ENCODE peak calls at places on chromosomes 12 and 14, in four cellular contexts. One of them, this sample, is unnamed.

GRCh38 chr12:22256076-22256475 is 78.4 kb downstream of the ST8SIA1 start:
- DNase-seq in HepG2: no peak
- DNase-seq in K562: no peak
- DNase-seq in WTC11: no peak
- DNase-seq in this sample: no peak

GRCh38 chr14:74085047-74085637 is 386 bp downstream of the LIN52 start:
- DNase-seq in HepG2: peak; percentile 10
- DNase-seq in K562: peak; percentile 13
- DNase-seq in WTC11: peak; percentile 19
- DNase-seq in this sample: peak; percentile 37

GRCh38 chr12:22648668-22649067 is 23.7 kb downstream of the ETNK1 start:
- DNase-seq in HepG2: no peak
- DNase-seq in WTC11: no peak
- DNase-seq in K562: no peak
- DNase-seq in this sample: no peak

GRCh38 chr14:33679461-33680225 is 271.2 kb downstream of the EGLN3 start:
- DNase-seq in HepG2: no peak
- DNase-seq in WTC11: no peak
- DNase-seq in K562: no peak
- DNase-seq in this sample: no peak

GRCh38 chr12:106386836-106387555 is 29.4 kb downstream of the POLR3B start:
- DNase-seq in WTC11: no peak
- DNase-seq in K562: no peak
- DNase-seq in HepG2: no peak
- DNase-seq in this sample: no peak

GRCh38 chr12:69822205-69822860 is 2.7 kb upstream of the MYRFL start:
- DNase-seq in WTC11: no peak
- DNase-seq in HepG2: no peak
- DNase-seq in K562: no peak
- DNase-seq in this sample: no peak

GRCh38 chr12:53410951-53411350 is 12.7 kb upstream of the AMHR2 start:
- DNase-seq in HepG2: no peak
- DNase-seq in WTC11: no peak
- DNase-seq in K562: no peak
- DNase-seq in this sample: no peak

GRCh38 chr14:90757452-90757851 is 58.8 kb downstream of the TTC7B start:
- DNase-seq in HepG2: no peak
- DNase-seq in WTC11: no peak
- DNase-seq in K562: no peak
- DNase-seq in this sample: no peak

GRCh38 chr14:101004954-101005353 is 101.4 kb upstream of the RTL1 start:
- DNase-seq in HepG2: no peak
- DNase-seq in WTC11: no peak
- DNase-seq in K562: no peak
- DNase-seq in this sample: no peak

GRCh38 chr14:54955143-54955542 is 52.5 kb upstream of the GCH1 start:
- DNase-seq in HepG2: no peak
- DNase-seq in K562: no peak
- DNase-seq in WTC11: no peak
- DNase-seq in this sample: no peak

GRCh38 chr12:14810953-14811483 is 3.0 kb downstream of the SMCO3 start:
- DNase-seq in HepG2: peak; percentile 44
- DNase-seq in K562: peak; percentile 10
- DNase-seq in WTC11: peak; percentile 49
- DNase-seq in this sample: peak; percentile 13

GRCh38 chr12:25151476-25151875 is 43.5 kb downstream of the DNAI7 start:
- DNase-seq in K562: no peak
- DNase-seq in HepG2: no peak
- DNase-seq in WTC11: no peak
- DNase-seq in this sample: peak; percentile 17

GRCh38 chr14:100589760-100590469 is 2.7 kb upstream of the BEGAIN start:
- DNase-seq in HepG2: no peak
- DNase-seq in K562: no peak
- DNase-seq in WTC11: no peak
- DNase-seq in this sample: no peak

GRCh38 chr14:68864301-68864810 is 71.5 kb upstream of the ZFP36L1 start:
- DNase-seq in K562: no peak
- DNase-seq in WTC11: no peak
- DNase-seq in HepG2: no peak
- DNase-seq in this sample: no peak

GRCh38 chr14:97177016-97177415 is 379.8 kb downstream of the VRK1 start:
- DNase-seq in K562: no peak
- DNase-seq in HepG2: peak; percentile 18
- DNase-seq in WTC11: no peak
- DNase-seq in this sample: peak; percentile 34

GRCh38 chr14:75334191-75335051 is 55.8 kb downstream of the FOS start:
- DNase-seq in K562: no peak
- DNase-seq in HepG2: no peak
- DNase-seq in WTC11: no peak
- DNase-seq in this sample: no peak

GRCh38 chr14:27528328-27528727 is 930.5 kb upstream of the NOVA1 start:
- DNase-seq in WTC11: no peak
- DNase-seq in K562: peak; percentile 2
- DNase-seq in HepG2: peak; percentile 21
- DNase-seq in this sample: peak; percentile 50

GRCh38 chr14:72801381-72801812 is 92.5 kb downstream of the DPF3 start:
- DNase-seq in HepG2: no peak
- DNase-seq in K562: no peak
- DNase-seq in WTC11: no peak
- DNase-seq in this sample: no peak

GRCh38 chr12:100356646-100357223 is at the start of gene SLC17A8:
- DNase-seq in WTC11: peak; percentile 64
- DNase-seq in HepG2: no peak
- DNase-seq in K562: no peak
- DNase-seq in this sample: no peak

GRCh38 chr12:115811929-115812328 is 465.6 kb downstream of the MED13L start:
- DNase-seq in WTC11: no peak
- DNase-seq in HepG2: no peak
- DNase-seq in K562: no peak
- DNase-seq in this sample: no peak

GRCh38 chr12:100826323-100826722 is 31.7 kb downstream of the ANO4 start:
- DNase-seq in K562: peak; percentile 11
- DNase-seq in HepG2: peak; percentile 23
- DNase-seq in WTC11: peak; percentile 70
- DNase-seq in this sample: peak; percentile 16

GRCh38 chr14:76395161-76395560 is 19.2 kb downstream of the ESRRB start:
- DNase-seq in WTC11: no peak
- DNase-seq in K562: no peak
- DNase-seq in HepG2: no peak
- DNase-seq in this sample: no peak

GRCh38 chr12:53424626-53425514 is 1.2 kb downstream of the AMHR2 start:
- DNase-seq in WTC11: no peak
- DNase-seq in K562: peak; percentile 84
- DNase-seq in HepG2: no peak
- DNase-seq in this sample: no peak

GRCh38 chr12:131105736-131106356 is 152.1 kb downstream of the ADGRD1 start:
- DNase-seq in HepG2: no peak
- DNase-seq in K562: no peak
- DNase-seq in WTC11: peak; percentile 4
- DNase-seq in this sample: no peak

GRCh38 chr14:97315790-97316189 is 518.6 kb downstream of the VRK1 start:
- DNase-seq in K562: no peak
- DNase-seq in WTC11: no peak
- DNase-seq in HepG2: no peak
- DNase-seq in this sample: no peak

GRCh38 chr14:52987514-52987913 is 36.7 kb upstream of the FERMT2 start:
- DNase-seq in K562: no peak
- DNase-seq in WTC11: no peak
- DNase-seq in HepG2: no peak
- DNase-seq in this sample: no peak

GRCh38 chr14:51865953-51866747 is 5.7 kb downstream of the GNG2 start:
- DNase-seq in WTC11: peak; percentile 32
- DNase-seq in K562: no peak
- DNase-seq in HepG2: no peak
- DNase-seq in this sample: no peak

GRCh38 chr12:93128332-93128707 is 199.2 kb upstream of the EEA1 start:
- DNase-seq in HepG2: no peak
- DNase-seq in WTC11: no peak
- DNase-seq in K562: no peak
- DNase-seq in this sample: no peak

GRCh38 chr14:74670726-74671125 is 42.2 kb downstream of the AREL1 start:
- DNase-seq in K562: no peak
- DNase-seq in WTC11: no peak
- DNase-seq in HepG2: no peak
- DNase-seq in this sample: no peak

GRCh38 chr12:51863921-51864700 is 15.6 kb upstream of the FIGNL2 start:
- DNase-seq in HepG2: peak; percentile 35
- DNase-seq in K562: no peak
- DNase-seq in WTC11: peak; percentile 88
- DNase-seq in this sample: no peak

GRCh38 chr14:38210587-38211257 is 3.0 kb downstream of the SSTR1 start:
- DNase-seq in HepG2: no peak
- DNase-seq in WTC11: peak; percentile 46
- DNase-seq in K562: no peak
- DNase-seq in this sample: no peak

GRCh38 chr14:33484264-33484663 is 466.6 kb downstream of the EGLN3 start:
- DNase-seq in WTC11: no peak
- DNase-seq in K562: peak; percentile 26
- DNase-seq in HepG2: no peak
- DNase-seq in this sample: no peak

GRCh38 chr12:46610754-46611153 is 215.0 kb downstream of the SLC38A4 start:
- DNase-seq in HepG2: no peak
- DNase-seq in WTC11: no peak
- DNase-seq in K562: no peak
- DNase-seq in this sample: no peak

GRCh38 chr12:68565391-68565903 is 45.3 kb upstream of the RAP1B start:
- DNase-seq in WTC11: no peak
- DNase-seq in HepG2: no peak
- DNase-seq in K562: no peak
- DNase-seq in this sample: peak; percentile 23

GRCh38 chr12:47850153-47851084 is 30.7 kb upstream of the HDAC7 start:
- DNase-seq in HepG2: peak; percentile 58
- DNase-seq in WTC11: no peak
- DNase-seq in K562: peak; percentile 70
- DNase-seq in this sample: no peak

GRCh38 chr12:20438307-20438779 is 70.0 kb downstream of the PDE3A start:
- DNase-seq in HepG2: no peak
- DNase-seq in K562: no peak
- DNase-seq in WTC11: no peak
- DNase-seq in this sample: no peak

GRCh38 chr14:71324767-71325272 is 417.6 kb downstream of the PCNX1 start:
- DNase-seq in WTC11: no peak
- DNase-seq in HepG2: no peak
- DNase-seq in K562: peak; percentile 66
- DNase-seq in this sample: peak; percentile 13

GRCh38 chr12:38776657-38777056 is 128.7 kb downstream of the CPNE8 start:
- DNase-seq in WTC11: no peak
- DNase-seq in HepG2: no peak
- DNase-seq in K562: no peak
- DNase-seq in this sample: no peak

GRCh38 chr12:82857911-82858533 is 171.3 kb downstream of the TMTC2 start:
- DNase-seq in WTC11: no peak
- DNase-seq in HepG2: no peak
- DNase-seq in K562: no peak
- DNase-seq in this sample: no peak
- TF ChIP-seq ELF4 in WTC11: no peak
- TF ChIP-seq ELF4 in HepG2: no peak
- TF ChIP-seq ELF4 in K562: no peak
- TF ChIP-seq ELF4 in this sample: no peak

DNA sequence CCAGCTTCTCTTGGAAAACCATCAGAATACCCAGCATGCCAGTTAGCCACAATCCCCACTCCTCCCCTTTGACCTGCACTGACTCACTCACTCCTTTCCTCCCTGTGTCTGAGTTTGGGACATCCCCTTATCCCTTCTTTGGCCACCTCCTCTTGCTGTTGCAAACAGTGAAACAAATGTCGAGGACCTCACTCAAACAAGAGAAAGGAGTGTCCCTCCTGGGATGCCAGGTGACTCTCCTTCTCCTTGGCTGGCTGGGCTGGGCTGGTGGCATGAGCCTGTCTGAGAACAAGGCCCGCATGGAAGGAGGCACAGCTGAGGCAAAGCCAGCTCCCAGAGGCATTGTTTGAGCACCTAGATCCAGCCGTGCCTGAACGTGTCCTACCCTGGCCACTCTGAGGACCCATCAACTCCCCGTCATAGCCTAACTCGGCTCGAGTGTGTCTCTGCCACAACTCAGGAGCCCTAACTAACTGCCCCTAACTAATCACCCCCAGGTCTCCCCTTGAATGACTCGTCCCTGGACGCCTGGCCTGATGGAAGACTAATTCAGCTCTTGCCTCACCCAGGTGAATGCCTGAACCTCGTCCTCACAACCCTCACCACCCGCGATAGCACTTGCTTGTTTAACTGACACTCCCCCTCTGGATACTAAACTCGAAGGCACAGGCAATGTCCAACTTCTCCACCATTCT is 43.0 kb downstream of the NCOR2 start:
- DNase-seq in WTC11: no peak
- DNase-seq in K562: no peak
- DNase-seq in HepG2: no peak
- DNase-seq in this sample: no peak
- TF ChIP-seq ELF4 in WTC11: no peak
- TF ChIP-seq ELF4 in K562: no peak
- TF ChIP-seq ELF4 in HepG2: no peak
- TF ChIP-seq ELF4 in this sample: no peak

GRCh38 chr14:20356422-20356821 is 13.0 kb downstream of the PARP2 start:
- DNase-seq in HepG2: no peak
- DNase-seq in WTC11: no peak
- DNase-seq in K562: no peak
- DNase-seq in this sample: no peak
- TF ChIP-seq ELF4 in HepG2: no peak
- TF ChIP-seq ELF4 in WTC11: no peak
- TF ChIP-seq ELF4 in K562: no peak
- TF ChIP-seq ELF4 in this sample: no peak

DNA sequence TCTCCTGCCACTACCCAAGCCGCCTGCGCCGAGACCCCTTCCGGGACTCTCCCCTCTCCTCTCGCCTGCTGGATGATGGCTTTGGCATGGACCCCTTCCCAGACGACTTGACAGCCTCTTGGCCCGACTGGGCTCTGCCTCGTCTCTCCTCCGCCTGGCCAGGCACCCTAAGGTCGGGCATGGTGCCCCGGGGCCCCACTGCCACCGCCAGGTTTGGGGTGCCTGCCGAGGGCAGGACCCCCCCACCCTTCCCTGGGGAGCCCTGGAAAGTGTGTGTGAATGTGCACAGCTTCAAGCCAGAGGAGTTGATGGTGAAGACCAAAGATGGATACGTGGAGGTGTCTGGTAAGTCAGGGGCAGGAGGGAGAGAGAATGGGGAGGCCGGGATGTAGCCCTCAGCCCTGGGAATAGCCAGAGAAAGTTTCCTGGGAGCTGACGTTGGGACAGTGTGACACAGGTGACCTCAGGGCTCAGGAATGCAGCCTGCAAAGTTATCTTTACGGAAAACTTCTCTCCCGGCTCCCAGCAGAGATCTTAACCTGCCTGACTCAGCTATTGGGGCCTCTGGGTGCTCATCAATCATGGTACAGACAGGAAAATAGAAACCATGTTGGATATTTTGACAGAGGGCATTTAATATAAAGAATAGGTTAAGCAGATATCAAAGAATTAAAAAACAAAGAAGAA is 747 bp downstream of the HSPB8 start:
- DNase-seq in WTC11: peak; percentile 38
- DNase-seq in K562: no peak
- DNase-seq in HepG2: peak; percentile 67
- DNase-seq in this sample: peak; percentile 26
- TF ChIP-seq ELF4 in WTC11: no peak
- TF ChIP-seq ELF4 in K562: no peak
- TF ChIP-seq ELF4 in HepG2: no peak
- TF ChIP-seq ELF4 in this sample: no peak

GRCh38 chr12:125403843-125404242 is 338.6 kb downstream of the AACS start:
- DNase-seq in WTC11: no peak
- DNase-seq in K562: no peak
- DNase-seq in HepG2: no peak
- DNase-seq in this sample: no peak
- TF ChIP-seq ELF4 in WTC11: no peak
- TF ChIP-seq ELF4 in K562: no peak
- TF ChIP-seq ELF4 in HepG2: no peak
- TF ChIP-seq ELF4 in this sample: no peak